ENCODE peak calls at places on chromosomes 12 and 14, in eight cellular contexts. D, H, B, I, N, E, C and K are unnamed samples.

GRCh38 chr12:91129662-91130362 is 18.5 kb upstream of the LUM start:
- DNase-seq in D (no peak), H (no peak), B (no peak), I (no peak), N (no peak), E (no peak), C (no peak), K (no peak)

GRCh38 chr12:121295746-121296617 is 527 bp downstream of the CAMKK2 start:
- DNase-seq in D (peak), H (peak), B (peak), I (peak), N (peak), E (no peak), C (no peak), K (peak)

GRCh38 chr12:28172434-28173030 is 17.7 kb upstream of the CCDC91 start:
- DNase-seq in D (peak), H (peak), B (no peak), I (no peak), N (no peak), E (no peak), C (no peak), K (no peak)

GRCh38 chr14:92362781-92363235 is 39.8 kb downstream of the SLC24A4 start:
- DNase-seq in D (no peak), H (no peak), B (no peak), I (no peak), N (no peak), E (peak), C (no peak), K (no peak)

GRCh38 chr14:28461379-28461778 is 305.2 kb upstream of the FOXG1 start:
- DNase-seq in D (no peak), H (no peak), B (no peak), I (no peak), N (no peak), E (no peak), C (no peak), K (no peak)

GRCh38 chr12:109192358-109192757 is 76.0 kb downstream of the ACACB start:
- DNase-seq in D (no peak), H (peak), B (no peak), I (no peak), N (no peak), E (no peak), C (no peak), K (no peak)

GRCh38 chr12:93102289-93102688 is 173.2 kb upstream of the EEA1 start:
- DNase-seq in D (no peak), H (no peak), B (no peak), I (no peak), N (no peak), E (no peak), C (no peak), K (no peak)

GRCh38 chr12:52197371-52198231 is 5.8 kb upstream of the KRT80 start:
- DNase-seq in D (no peak), H (no peak), B (no peak), I (peak), N (peak), E (peak), C (no peak), K (no peak)

GRCh38 chr14:99333841-99334240 is 61.8 kb upstream of the BCL11B start:
- DNase-seq in D (no peak), H (no peak), B (no peak), I (peak), N (no peak), E (no peak), C (no peak), K (no peak)

GRCh38 chr12:89493650-89494302 is 30.8 kb downstream of the GALNT4 start:
- DNase-seq in D (no peak), H (no peak), B (no peak), I (no peak), N (no peak), E (no peak), C (no peak), K (no peak)

GRCh38 chr12:1848146-1848545 is 27.8 kb downstream of the LRTM2 start:
- DNase-seq in D (no peak), H (no peak), B (no peak), I (no peak), N (no peak), E (no peak), C (no peak), K (no peak)

GRCh38 chr12:31204995-31205582 is 120.9 kb downstream of the SINHCAF start:
- DNase-seq in D (no peak), H (peak), B (peak), I (no peak), N (no peak), E (no peak), C (peak), K (peak)

GRCh38 chr12:130764475-130765185 is 48.5 kb upstream of the RIMBP2 start:
- DNase-seq in D (no peak), H (peak), B (no peak), I (no peak), N (no peak), E (no peak), C (no peak), K (no peak)

GRCh38 chr12:117564885-117565284 is 203.5 kb upstream of the NOS1 start:
- DNase-seq in D (peak), H (peak), B (no peak), I (no peak), N (no peak), E (no peak), C (no peak), K (no peak)

GRCh38 chr12:79690606-79691298 is at the start of gene PAWR:
- DNase-seq in D (peak), H (peak), B (peak), I (peak), N (peak), E (peak), C (peak), K (peak)

GRCh38 chr14:77823378-77823777 is 23.5 kb downstream of the ADCK1 start:
- DNase-seq in D (no peak), H (no peak), B (no peak), I (no peak), N (no peak), E (no peak), C (no peak), K (no peak)

GRCh38 chr14:93949511-93950075 is 22.4 kb downstream of the FAM181A start:
- DNase-seq in D (no peak), H (peak), B (no peak), I (no peak), N (no peak), E (no peak), C (no peak), K (no peak)

GRCh38 chr12:95173392-95174251 is 43.6 kb downstream of the FGD6 start:
- DNase-seq in D (no peak), H (peak), B (no peak), I (peak), N (peak), E (peak), C (no peak), K (no peak)

GRCh38 chr14:56359245-56359644 is 220.4 kb upstream of the TMEM260 start:
- DNase-seq in D (no peak), H (no peak), B (no peak), I (no peak), N (no peak), E (no peak), C (no peak), K (no peak)

GRCh38 chr12:95554532-95555071 is 3.3 kb upstream of the USP44 start:
- DNase-seq in D (no peak), H (no peak), B (no peak), I (no peak), N (no peak), E (no peak), C (no peak), K (no peak)

GRCh38 chr14:43042408-43042807 is 1435.7 kb downstream of the LRFN5 start:
- DNase-seq in D (no peak), H (no peak), B (no peak), I (no peak), N (no peak), E (no peak), C (no peak), K (no peak)

GRCh38 chr14:104136472-104137296 is 1.7 kb upstream of the KIF26A start:
- DNase-seq in D (peak), H (no peak), B (no peak), I (peak), N (no peak), E (no peak), C (no peak), K (no peak)

GRCh38 chr14:104138891-104139459 is 588 bp downstream of the KIF26A start:
- DNase-seq in D (peak), H (no peak), B (no peak), I (peak), N (no peak), E (no peak), C (no peak), K (no peak)

GRCh38 chr14:104137297-104138097 is 890 bp upstream of the KIF26A start:
- DNase-seq in D (peak), H (no peak), B (peak), I (peak), N (no peak), E (no peak), C (peak), K (peak)

GRCh38 chr14:104139460-104140212 is 1.2 kb downstream of the KIF26A start:
- DNase-seq in D (peak), H (no peak), B (no peak), I (peak), N (no peak), E (no peak), C (no peak), K (no peak)

DNA sequence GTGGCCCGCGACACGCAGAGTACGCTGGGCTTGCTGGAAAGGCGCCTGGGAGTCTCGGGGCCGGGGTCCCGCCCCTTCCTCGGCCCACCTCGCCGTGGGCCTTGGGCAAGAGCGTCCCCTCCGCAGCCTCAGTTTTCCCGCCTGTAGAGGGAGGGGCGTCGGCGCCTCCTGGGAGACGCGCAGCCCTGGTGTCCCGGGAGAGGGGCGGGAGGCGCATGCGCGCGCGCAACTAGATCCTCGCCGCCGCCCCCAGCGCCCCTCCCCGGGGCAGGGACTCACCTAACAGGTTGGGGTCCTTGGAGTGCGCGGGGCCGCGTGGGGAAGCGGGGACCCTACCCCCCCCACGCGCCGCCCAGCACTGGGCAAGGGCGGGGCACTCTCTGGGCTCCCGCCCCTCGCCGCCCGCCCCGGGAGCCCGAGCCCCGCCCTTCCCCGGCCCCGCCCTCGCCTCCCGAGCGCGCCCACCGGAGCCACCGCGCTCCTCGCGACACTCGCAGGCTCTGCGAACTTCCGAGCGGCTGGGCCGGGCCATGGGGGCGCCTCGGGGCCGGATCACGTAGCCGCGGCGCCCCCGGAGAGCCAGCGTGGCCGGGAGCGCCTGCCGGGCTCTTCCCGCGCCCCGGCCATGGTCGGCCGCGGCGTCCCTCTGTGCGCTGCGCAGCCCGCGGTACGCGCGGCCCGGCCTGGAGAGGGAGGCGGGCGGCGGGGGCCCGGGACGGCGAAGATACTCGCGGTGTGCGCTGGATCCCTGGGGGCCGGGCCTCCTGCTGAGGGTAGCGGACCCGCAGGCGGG is at the start of gene KIF26A:
- DNase-seq in D (peak), H (no peak), B (no peak), I (peak), N (no peak), E (no peak), C (no peak), K (no peak)
- TF ChIP-seq CTCF in D (no peak), H (no peak), B (no peak), I (no peak), N (no peak), E (no peak), C (no peak), K (no peak)

GRCh38 chr14:105374389-105374788 is 23.9 kb upstream of the TEX22 start:
- DNase-seq in D (no peak), H (no peak), B (no peak), I (no peak), N (no peak), E (no peak), C (no peak), K (no peak)
- TF ChIP-seq CTCF in D (no peak), H (no peak), B (no peak), I (no peak), N (no peak), E (no peak), C (no peak), K (no peak)

DNA sequence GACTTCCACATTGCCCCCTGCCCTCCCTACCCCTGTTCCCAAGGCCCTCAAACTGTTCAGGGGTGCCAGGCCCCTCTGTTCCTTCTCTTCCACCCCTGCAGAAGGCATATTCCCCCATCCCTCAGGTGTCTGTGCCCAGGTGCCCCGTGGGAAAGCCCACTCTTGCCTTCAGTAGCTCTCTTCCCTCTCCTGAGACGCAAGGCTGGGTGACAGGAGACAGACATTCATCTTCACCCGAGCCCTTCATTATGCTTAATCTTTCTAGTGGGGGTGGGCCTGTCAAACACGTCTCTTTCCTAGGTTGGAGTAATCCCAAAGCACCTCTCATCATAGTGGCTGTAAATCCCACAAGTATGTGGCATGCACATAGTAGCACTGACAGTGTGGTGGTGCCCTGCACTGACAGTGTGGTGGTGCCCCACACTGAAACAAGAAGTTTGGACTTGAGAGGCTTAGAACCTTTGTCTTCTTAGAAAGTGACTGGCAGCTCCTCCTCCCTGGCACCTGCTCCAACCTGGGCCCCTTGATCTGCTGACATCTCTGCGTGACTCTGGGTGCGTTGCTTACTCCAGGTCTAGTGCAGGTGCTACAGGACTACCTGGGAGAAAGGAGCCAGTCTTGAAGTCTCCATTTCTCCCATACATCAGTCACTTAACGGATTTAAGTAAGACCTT is 16.1 kb downstream of the NINJ2 start:
- DNase-seq in D (no peak), H (no peak), B (no peak), I (no peak), N (no peak), E (no peak), C (no peak), K (no peak)
- TF ChIP-seq CTCF in D (no peak), H (no peak), B (no peak), I (no peak), N (no peak), E (no peak), C (no peak), K (no peak)

GRCh38 chr12:112762753-112763152 is 28.8 kb upstream of the RPH3A start:
- DNase-seq in D (no peak), H (no peak), B (no peak), I (no peak), N (no peak), E (no peak), C (no peak), K (no peak)

GRCh38 chr12:112768278-112768677 is 23.3 kb upstream of the RPH3A start:
- DNase-seq in D (no peak), H (no peak), B (no peak), I (no peak), N (no peak), E (no peak), C (no peak), K (no peak)
- TF ChIP-seq CTCF in D (no peak), H (no peak), B (no peak), I (no peak), N (no peak), E (no peak), C (no peak), K (no peak)